ENCODE peak calls at places on chromosomes 13 and 19, in eight cellular contexts. H is endothelial cell; M is iris pigment epithelial cell; Q is activated T-helper 9 cell treated with anti-CD3 and anti-CD28 coated beads, Interleukin-2, amount 50 U/mL, for 16 hours; U is naive thymus-derived CD8-positive, alpha-beta T cell; Y is fibroblast of gingiva; A is stimulated activated CD8-positive, alpha-beta memory T cell treated with anti-CD3 and anti-CD28 coated beads, Interleukin-7, amount 100 ng/mL, for 1 hour; J is caudate nucleus. W is an unnamed sample.

GRCh38 chr13:112056739-112057433 is 10.1 kb upstream of the SOX1 start:
- DNase-seq in Q (no peak), A (no peak), U (no peak), H (no peak), M (no peak), J (no peak), Y (no peak), W (no peak)

GRCh38 chr13:28819748-28820098 is 416 bp upstream of the MTUS2 start:
- DNase-seq in A (no peak), M (peak), J (peak), Y (peak), U (no peak), Q (peak), H (peak), W (peak)

GRCh38 chr13:33213024-33213795 is 72.3 kb downstream of the STARD13 start:
- DNase-seq in A (no peak), Q (no peak), Y (no peak), U (no peak), H (no peak), J (no peak), M (peak), W (no peak)

GRCh38 chr13:26074706-26075105 is 22.9 kb upstream of the SHISA2 start:
- DNase-seq in J (no peak), M (peak), Q (no peak), H (no peak), A (no peak), U (no peak), Y (peak), W (no peak)

GRCh38 chr13:105997436-105998232 is 537.8 kb downstream of the EFNB2 start:
- DNase-seq in M (no peak), H (no peak), Y (no peak), Q (no peak), J (no peak), U (no peak), A (no peak), W (peak)

GRCh38 chr19:5054551-5055456 is 85.9 kb downstream of the KDM4B start:
- DNase-seq in H (no peak), Y (no peak), M (no peak), A (no peak), J (no peak), U (no peak), Q (no peak), W (no peak)

GRCh38 chr13:111623743-111624505 is 303.5 kb downstream of the TEX29 start:
- DNase-seq in A (no peak), H (no peak), U (no peak), Q (no peak), Y (no peak), M (no peak), J (no peak), W (no peak)

GRCh38 chr19:35212241-35212640 is 16.3 kb downstream of the FAM187B start:
- DNase-seq in Q (no peak), Y (no peak), M (no peak), J (no peak), H (no peak), A (no peak), U (no peak), W (no peak)

GRCh38 chr19:52963229-52963760 is 614 bp upstream of the ZNF816 start:
- DNase-seq in Q (no peak), U (peak), H (peak), J (no peak), Y (no peak), M (no peak), A (no peak), W (peak)

W was measured in neural crest cell.